ENCODE peak calls at places on chromosomes 7 and 10, in five cellular contexts. A is lower leg skin, C is body of pancreas, T is ovary, X is A549. M is an unnamed sample.

GRCh38 chr7:102019461-102019860 is 202.0 kb downstream of the CUX1 start:
- DNase-seq in T (no peak), C (no peak), A (no peak), X (no peak), M (no peak)

GRCh38 chr10:69456880-69457693 is 5.8 kb downstream of the TSPAN15 start:
- DNase-seq in A (no peak), X (no peak), T (no peak), C (no peak), M (no peak)

GRCh38 chr7:19670806-19671205 is 38.0 kb downstream of the POLR1F start:
- DNase-seq in T (no peak), A (no peak), X (no peak), C (no peak), M (no peak)

GRCh38 chr7:11648980-11649379 is 183.0 kb downstream of the THSD7A start:
- DNase-seq in X (no peak), C (no peak), A (no peak), T (no peak), M (no peak)

GRCh38 chr10:15267496-15267895 is 99.0 kb upstream of the NMT2 start:
- DNase-seq in C (no peak), T (no peak), A (peak; percentile 21), X (peak; percentile 16), M (no peak)

GRCh38 chr7:2471022-2471329 is 5.2 kb downstream of the GRIFIN start:
- DNase-seq in X (no peak), T (no peak), A (no peak), C (no peak), M (no peak)

GRCh38 chr7:132379292-132379691 is 197.0 kb downstream of the PLXNA4 start:
- DNase-seq in A (no peak), X (no peak), C (no peak), T (no peak), M (no peak)

GRCh38 chr10:59376817-59377340 is 14.5 kb upstream of the FAM13C start:
- DNase-seq in X (no peak), C (no peak), T (no peak), A (no peak), M (no peak)

GRCh38 chr10:95675403-95676116 is 18.2 kb downstream of the TCTN3 start:
- DNase-seq in C (no peak), X (no peak), A (no peak), T (no peak), M (no peak)

GRCh38 chr7:23918856-23919255 is 208.8 kb downstream of the STK31 start:
- DNase-seq in C (no peak), A (no peak), T (no peak), X (no peak), M (no peak)

GRCh38 chr10:33487014-33487776 is 152.7 kb upstream of the NRP1 start:
- DNase-seq in C (no peak), A (no peak), T (no peak), X (peak; percentile 44), M (no peak)

GRCh38 chr10:69048103-69048502 is 39.8 kb upstream of the SRGN start:
- DNase-seq in X (no peak), A (peak; percentile 87), C (no peak), T (no peak), M (peak; percentile 48)

GRCh38 chr7:154833839-154834238 is 169.1 kb downstream of the PAXIP1 start:
- DNase-seq in A (no peak), C (no peak), X (no peak), T (no peak), M (no peak)

GRCh38 chr7:101218236-101219130 is 518 bp downstream of the ZNHIT1 start:
- DNase-seq in A (no peak), X (no peak), T (no peak), C (no peak), M (no peak)

GRCh38 chr7:55588379-55588699 is 16.0 kb upstream of the VOPP1 start:
- DNase-seq in C (no peak), T (no peak), A (peak; percentile 58), X (no peak), M (no peak)

GRCh38 chr7:111910656-111911055 is 295.5 kb downstream of the DOCK4 start:
- DNase-seq in A (no peak), T (no peak), X (no peak), C (no peak), M (no peak)

GRCh38 chr7:157676001-157676400 is 339.2 kb downstream of the DNAJB6 start:
- DNase-seq in A (peak; percentile 58), T (no peak), X (no peak), C (no peak), M (peak; percentile 5)

GRCh38 chr7:100568936-100569844 is 4.5 kb downstream of the SAP25 start:
- DNase-seq in T (peak; percentile 75), A (peak; percentile 91), X (peak; percentile 62), C (peak; percentile 61), M (peak; percentile 50)

GRCh38 chr7:149267733-149268132 is 5.7 kb downstream of the ZNF783 start:
- DNase-seq in C (no peak), X (no peak), A (no peak), T (no peak), M (no peak)

GRCh38 chr10:129643266-129643665 is 176.2 kb downstream of the MGMT start:
- DNase-seq in A (no peak), X (no peak), C (no peak), T (no peak), M (no peak)

GRCh38 chr7:95334434-95334833 is 10.1 kb upstream of the PON1 start:
- DNase-seq in A (no peak), T (no peak), C (no peak), X (no peak), M (no peak)

GRCh38 chr10:29120216-29120615 is 168.7 kb upstream of the LYZL1 start:
- DNase-seq in C (no peak), A (no peak), T (no peak), X (peak; percentile 77), M (no peak)

GRCh38 chr7:960269-960871 is 5.9 kb upstream of the ADAP1 start:
- DNase-seq in X (no peak), T (no peak), A (peak; percentile 74), C (no peak), M (no peak)

GRCh38 chr7:2760098-2760889 is 72.3 kb downstream of the AMZ1 start:
- DNase-seq in C (no peak), T (peak; percentile 88), A (peak; percentile 94), X (peak; percentile 87), M (no peak)

GRCh38 chr7:2644514-2645273 is 12.9 kb downstream of the TTYH3 start:
- DNase-seq in X (no peak), C (no peak), A (no peak), T (no peak), M (no peak)

GRCh38 chr7:71843677-71844076 is 568.5 kb downstream of the CALN1 start:
- DNase-seq in X (no peak), C (no peak), A (no peak), T (no peak), M (no peak)

GRCh38 chr10:75043256-75044121 is 68.0 kb upstream of the SAMD8 start:
- DNase-seq in X (no peak), A (peak; percentile 83), C (no peak), T (no peak), M (no peak)

GRCh38 chr7:80499350-80499955 is 12.4 kb downstream of the GNAT3 start:
- DNase-seq in C (peak; percentile 12), T (peak; percentile 74), X (peak; percentile 81), A (peak; percentile 87), M (peak; percentile 16)

GRCh38 chr10:91909178-91909677 is at the start of gene FGFBP3:
- DNase-seq in C (peak; percentile 20), X (peak; percentile 65), T (peak; percentile 50), A (no peak), M (peak; percentile 19)

GRCh38 chr10:30493609-30494530 is 59.9 kb downstream of the MAP3K8 start:
- DNase-seq in A (peak; percentile 92), C (no peak), X (peak; percentile 38), T (no peak), M (no peak)

GRCh38 chr7:71486856-71487628 is 355.1 kb downstream of the GALNT17 start:
- DNase-seq in T (no peak), A (no peak), X (no peak), C (no peak), M (no peak)

GRCh38 chr10:90337316-90337715 is 520.5 kb downstream of the HTR7 start:
- DNase-seq in A (no peak), T (no peak), C (no peak), X (no peak), M (no peak)

GRCh38 chr10:75097666-75098285 is 13.7 kb upstream of the SAMD8 start:
- DNase-seq in T (no peak), C (no peak), X (peak; percentile 36), A (no peak), M (no peak)

GRCh38 chr10:30425336-30426075 is 8.5 kb upstream of the MAP3K8 start:
- DNase-seq in T (no peak), C (no peak), A (no peak), X (no peak), M (no peak)

GRCh38 chr10:131908151-131908550 is 7.3 kb downstream of the PPP2R2D start:
- DNase-seq in C (no peak), A (no peak), T (no peak), X (no peak), M (no peak)
- H3K4me3 ChIP-seq in C (no peak overlapping the region), A (no peak overlapping the region), T (no peak overlapping the region), X (no peak overlapping the region), M (no peak overlapping the region)

DNA sequence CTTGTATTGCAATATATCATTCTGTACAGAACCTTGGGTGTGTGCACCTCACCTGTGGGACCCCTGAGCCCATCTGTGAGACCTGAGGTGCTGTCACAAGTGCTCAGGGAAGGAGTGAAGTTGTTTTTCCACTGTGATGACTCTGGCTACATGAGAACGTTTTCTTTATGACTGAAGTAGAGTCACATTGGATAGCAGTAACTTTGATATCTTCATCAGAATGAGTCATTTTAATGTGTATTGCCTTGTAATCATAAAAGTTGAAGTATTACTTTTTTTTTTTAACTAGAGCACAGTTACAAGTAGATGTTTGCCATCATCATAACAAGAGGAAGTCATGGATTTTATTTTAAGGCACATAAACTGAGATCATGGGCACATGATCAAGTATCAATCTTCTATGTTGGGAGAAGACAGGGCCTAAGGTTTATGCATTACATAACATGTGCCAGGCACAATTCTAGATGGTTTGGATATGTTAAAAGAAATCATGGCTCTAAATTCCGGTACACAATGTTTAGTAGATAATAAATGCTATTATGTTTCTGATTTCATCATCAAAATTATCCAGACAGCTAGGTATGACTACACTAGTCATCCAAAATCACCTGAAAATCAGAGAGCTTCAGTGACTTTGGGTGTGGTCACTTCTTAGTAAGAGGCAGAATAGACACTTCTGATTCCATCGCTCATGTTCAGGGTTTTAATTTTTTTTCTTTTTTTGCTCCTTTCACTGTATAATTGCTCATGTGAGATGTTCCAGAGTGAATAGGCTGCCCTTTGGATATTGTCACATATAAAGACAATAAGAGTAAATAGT is 82.7 kb upstream of the KLF6 start:
- DNase-seq in A (no peak), X (no peak), C (no peak), T (no peak), M (no peak)
- TF ChIP-seq POLR2A in A (no peak), X (no peak), C (no peak), T (no peak), M (no peak)

DNA sequence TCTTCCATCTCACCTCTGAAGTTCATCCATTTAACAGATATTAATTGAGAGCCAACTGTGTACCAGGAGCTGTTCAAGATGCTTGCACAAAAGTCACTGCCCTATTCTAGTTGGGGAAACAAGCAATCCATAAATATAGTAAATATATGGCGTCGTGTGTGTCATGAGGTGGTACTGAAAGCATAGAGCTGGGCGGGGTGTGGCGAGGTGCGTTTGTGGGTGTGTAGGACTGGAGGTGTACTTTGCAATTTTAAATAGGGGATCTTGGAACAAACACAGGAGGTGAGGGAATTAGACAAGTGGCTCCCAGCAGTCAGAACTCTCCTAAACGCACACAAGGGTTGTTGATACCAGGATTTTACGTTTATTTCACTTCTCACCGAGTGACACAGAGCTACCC is 490 bp upstream of the ZNF239 start:
- DNase-seq in A (no peak), C (no peak), X (no peak), T (no peak), M (no peak)
- H3K4me3 ChIP-seq in A (peak overlapping the region; percentile 46), C (peak overlapping the region; percentile 38), X (peak overlapping the region; percentile 64), T (peak overlapping the region; percentile 71), M (peak overlapping the region; percentile 61)

GRCh38 chr7:97117372-97118188 is at the start of gene SDHAF3:
- DNase-seq in X (peak; percentile 99), T (peak; percentile 95), C (peak; percentile 99), A (peak; percentile 99), M (peak; percentile 92)
- TF ChIP-seq POLR2A in X (peak; percentile 96), T (peak; percentile 39), C (peak; percentile 36), A (no peak), M (peak; percentile 38)

M was measured in tibial nerve.